ENCODE peak calls at places on chromosomes 12 and 14, in eight cellular contexts. A is WERI-Rb-1; R is foreskin fibroblast; O is astrocyte of the spinal cord; Z is astrocyte; B is CD8-positive, alpha-beta T cell; W is CD4-positive, alpha-beta T cell; U is activated CD8-positive, alpha-beta T cell treated with anti-CD3 and anti-CD28 coated beads for 36 hours. J is an unnamed sample.

GRCh38 chr12:51591020-51591901 is at the start of gene SCN8A:
- DNase-seq in A (peak; percentile 86), R (peak; percentile 74), O (peak; percentile 22), Z (peak; percentile 39), B (peak; percentile 49), W (peak; percentile 20), U (peak; percentile 63), J (peak; percentile 37)

GRCh38 chr12:100554608-100555077 is 18.8 kb upstream of the GAS2L3 start:
- DNase-seq in A (peak; percentile 38), R (peak; percentile 71), O (peak; percentile 89), Z (peak; percentile 77), B (no peak), W (no peak), U (no peak), J (peak; percentile 57)

GRCh38 chr12:49661191-49661590 is 37.8 kb downstream of the PRPF40B start:
- DNase-seq in A (no peak), R (no peak), O (no peak), Z (no peak), B (no peak), W (no peak), U (peak; percentile 50), J (peak; percentile 55)

GRCh38 chr12:14408208-14408607 is 42.7 kb downstream of the ATF7IP start:
- DNase-seq in A (no peak), R (no peak), O (peak; percentile 54), Z (peak; percentile 51), B (no peak), W (no peak), U (no peak), J (peak; percentile 64)

GRCh38 chr12:116299064-116299463 is 21.6 kb upstream of the MED13L start:
- DNase-seq in A (no peak), R (no peak), O (no peak), Z (no peak), B (no peak), W (no peak), U (no peak), J (no peak)

GRCh38 chr12:96073346-96074336 is 38.3 kb upstream of the LTA4H start:
- DNase-seq in A (no peak), R (no peak), O (no peak), Z (no peak), B (no peak), W (no peak), U (no peak), J (no peak)

GRCh38 chr12:121531356-121531750 is 49.5 kb downstream of the KDM2B start:
- DNase-seq in A (no peak), R (no peak), O (no peak), Z (no peak), B (no peak), W (no peak), U (no peak), J (no peak)

GRCh38 chr12:11746024-11746771 is 96.7 kb downstream of the ETV6 start:
- DNase-seq in A (no peak), R (no peak), O (no peak), Z (peak; percentile 79), B (no peak), W (no peak), U (no peak), J (no peak)

GRCh38 chr12:38142974-38143373 is 173.6 kb upstream of the ALG10B start:
- DNase-seq in A (no peak), R (no peak), O (no peak), Z (no peak), B (no peak), W (no peak), U (no peak), J (no peak)

GRCh38 chr14:25026476-25027137 is 23.3 kb downstream of the STXBP6 start:
- DNase-seq in A (no peak), R (no peak), O (no peak), Z (no peak), B (no peak), W (no peak), U (no peak), J (peak; percentile 6)

GRCh38 chr14:27387458-27387857 is 789.6 kb upstream of the NOVA1 start:
- DNase-seq in A (no peak), R (no peak), O (peak; percentile 8), Z (peak; percentile 65), B (no peak), W (no peak), U (no peak), J (no peak)

GRCh38 chr14:29462271-29462670 is 465.4 kb downstream of the PRKD1 start:
- DNase-seq in A (no peak), R (no peak), O (no peak), Z (no peak), B (no peak), W (no peak), U (no peak), J (no peak)

GRCh38 chr14:72744416-72745120 is 149.3 kb downstream of the DPF3 start:
- DNase-seq in A (no peak), R (no peak), O (no peak), Z (no peak), B (peak; percentile 11), W (no peak), U (no peak), J (no peak)

GRCh38 chr12:113221997-113222729 is 899 bp downstream of the TPCN1 start:
- DNase-seq in A (no peak), R (no peak), O (no peak), Z (no peak), B (no peak), W (no peak), U (no peak), J (no peak)

GRCh38 chr12:126831115-126831514 is 1435.9 kb upstream of the TMEM132C start:
- DNase-seq in A (no peak), R (no peak), O (no peak), Z (no peak), B (no peak), W (no peak), U (no peak), J (no peak)

GRCh38 chr14:100893760-100894159 is 9.8 kb downstream of the RTL1 start:
- DNase-seq in A (no peak), R (no peak), O (no peak), Z (no peak), B (peak; percentile 42), W (no peak), U (no peak), J (no peak)

GRCh38 chr12:724194-724855 is 28.1 kb upstream of the WNK1 start:
- DNase-seq in A (no peak), R (no peak), O (peak; percentile 18), Z (no peak), B (no peak), W (no peak), U (peak; percentile 59), J (no peak)

GRCh38 chr14:44788612-44789011 is 173.1 kb downstream of the KLHL28 start:
- DNase-seq in A (no peak), R (no peak), O (no peak), Z (no peak), B (no peak), W (no peak), U (no peak), J (no peak)

GRCh38 chr12:52423661-52424503 is 10.3 kb downstream of the KRT75 start:
- DNase-seq in A (no peak), R (no peak), O (no peak), Z (no peak), B (no peak), W (no peak), U (no peak), J (no peak)

GRCh38 chr14:50941151-50941550 is 3.1 kb downstream of the PYGL start:
- DNase-seq in A (no peak), R (no peak), O (peak; percentile 69), Z (peak; percentile 92), B (no peak), W (no peak), U (no peak), J (no peak)

GRCh38 chr12:5988088-5988487 is 43.0 kb upstream of the ANO2 start:
- DNase-seq in A (no peak), R (no peak), O (no peak), Z (no peak), B (no peak), W (no peak), U (no peak), J (no peak)

GRCh38 chr12:103924761-103925641 is 5.2 kb upstream of the HSP90B1 start:
- DNase-seq in A (no peak), R (peak; percentile 78), O (peak; percentile 94), Z (peak; percentile 82), B (no peak), W (no peak), U (peak; percentile 85), J (peak; percentile 34)

GRCh38 chr14:67576216-67576615 is 23.9 kb downstream of the PIGH start:
- DNase-seq in A (no peak), R (no peak), O (no peak), Z (no peak), B (no peak), W (no peak), U (no peak), J (no peak)

GRCh38 chr14:31582286-31582691 is 21.1 kb downstream of the NUBPL start:
- DNase-seq in A (no peak), R (no peak), O (peak; percentile 47), Z (peak; percentile 85), B (no peak), W (no peak), U (no peak), J (no peak)

GRCh38 chr14:68482772-68483395 is 310.0 kb downstream of the ZFP36L1 start:
- DNase-seq in A (no peak), R (no peak), O (no peak), Z (no peak), B (no peak), W (no peak), U (no peak), J (no peak)

GRCh38 chr12:47164730-47165439 is 85.1 kb upstream of the AMIGO2 start:
- DNase-seq in A (no peak), R (peak; percentile 47), O (peak; percentile 86), Z (peak; percentile 81), B (no peak), W (no peak), U (no peak), J (no peak)
- TF ChIP-seq CTCF in A (no peak), R (no peak), O (peak; percentile 17), Z (no peak), B (no peak), W (no peak), U (no peak), J (no peak)

DNA sequence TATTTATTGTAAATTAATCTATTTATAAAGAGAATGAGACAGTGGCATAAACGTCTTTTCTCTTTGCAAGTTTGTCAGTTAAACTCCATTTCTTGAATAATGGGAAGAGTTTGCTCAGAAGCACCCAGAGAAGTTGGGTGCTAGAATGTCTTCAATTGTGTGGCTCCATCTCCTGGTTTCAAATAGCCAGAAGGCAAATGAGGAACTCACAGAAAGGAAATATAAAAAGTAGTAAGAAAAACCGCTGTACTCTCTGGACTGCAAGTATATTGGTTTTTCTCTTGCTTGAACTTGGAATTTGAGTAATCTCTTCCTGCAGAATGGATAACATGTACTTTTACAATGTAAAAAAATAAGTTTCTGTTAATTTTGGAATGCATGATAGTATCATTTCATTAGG is 217.5 kb downstream of the DPY19L2 start:
- DNase-seq in A (no peak), R (no peak), O (no peak), Z (no peak), B (no peak), W (no peak), U (no peak), J (no peak)
- TF ChIP-seq CTCF in A (no peak), R (no peak), O (no peak), Z (no peak), B (no peak), W (no peak), U (no peak), J (no peak)

GRCh38 chr12:54229624-54230212 is 40.9 kb upstream of the SMUG1 start:
- DNase-seq in A (no peak), R (peak; percentile 97), O (peak; percentile 93), Z (peak; percentile 97), B (no peak), W (no peak), U (no peak), J (no peak)
- TF ChIP-seq CTCF in A (no peak), R (no peak), O (no peak), Z (no peak), B (no peak), W (no peak), U (no peak), J (no peak)

GRCh38 chr12:20646239-20646827 is 48.8 kb upstream of the SLCO1C1 start:
- DNase-seq in A (no peak), R (peak; percentile 1), O (peak; percentile 57), Z (peak; percentile 41), B (no peak), W (no peak), U (no peak), J (peak; percentile 39)
- TF ChIP-seq CTCF in A (peak; percentile 51), R (peak; percentile 63), O (peak; percentile 59), Z (peak; percentile 70), B (no peak), W (no peak), U (peak; percentile 54), J (peak; percentile 69)